ENCODE peak calls at places on chromosomes 2 and 18, in six cellular contexts. N, T, J, W, X and R are unnamed samples.

GRCh38 chr2:10400568-10400977 is 47.6 kb downstream of the ODC1 start:
- DNase-seq in N (no peak), T (no peak), J (no peak), W (no peak), X (no peak), R (no peak)

GRCh38 chr2:98445708-98446577 is 1.3 kb downstream of the INPP4A start:
- DNase-seq in N (no peak), T (no peak), J (peak), W (no peak), X (no peak), R (no peak)

GRCh38 chr2:30371772-30372373 is 75.2 kb upstream of the LCLAT1 start:
- DNase-seq in N (no peak), T (no peak), J (no peak), W (no peak), X (no peak), R (no peak)

GRCh38 chr2:81389203-81389602 is 1084.7 kb upstream of the LRRTM1 start:
- DNase-seq in N (no peak), T (no peak), J (peak), W (no peak), X (no peak), R (no peak)

GRCh38 chr18:49618741-49619392 is 57.0 kb downstream of the LIPG start:
- DNase-seq in N (no peak), T (no peak), J (peak), W (no peak), X (no peak), R (no peak)

GRCh38 chr2:178392215-178392614 is 58.8 kb downstream of the PRKRA start:
- DNase-seq in N (peak), T (no peak), J (no peak), W (no peak), X (no peak), R (no peak)

GRCh38 chr2:79702934-79703333 is 190.1 kb downstream of the CTNNA2 start:
- DNase-seq in N (no peak), T (no peak), J (no peak), W (no peak), X (peak), R (no peak)

GRCh38 chr2:210523650-210524289 is 32.6 kb upstream of the CPS1 start:
- DNase-seq in N (no peak), T (no peak), J (no peak), W (no peak), X (no peak), R (no peak)

GRCh38 chr2:15259356-15259756 is 301.8 kb downstream of the NBAS start:
- DNase-seq in N (no peak), T (no peak), J (peak), W (peak), X (no peak), R (peak)

GRCh38 chr2:72828840-72829507 is 3.1 kb upstream of the EXOC6B start:
- DNase-seq in N (peak), T (no peak), J (no peak), W (no peak), X (no peak), R (no peak)

GRCh38 chr2:101706121-101706818 is 8.8 kb downstream of the MAP4K4 start:
- DNase-seq in N (no peak), T (no peak), J (no peak), W (no peak), X (no peak), R (no peak)
- H2BK15ac ChIP-seq in N (no peak), T (no peak), J (no peak), W (no peak), X (no peak), R (no peak)

GRCh38 chr18:75159238-75159518 is 49.8 kb downstream of the PTGR3 start:
- DNase-seq in N (no peak), T (no peak), J (no peak), W (no peak), X (no peak), R (no peak)

GRCh38 chr18:75156831-75157230 is 52.1 kb downstream of the PTGR3 start:
- DNase-seq in N (no peak), T (no peak), J (no peak), W (no peak), X (no peak), R (no peak)

GRCh38 chr18:75157359-75157758 is 51.6 kb downstream of the PTGR3 start:
- DNase-seq in N (no peak), T (no peak), J (no peak), W (no peak), X (no peak), R (no peak)

GRCh38 chr18:75158465-75159237 is 50.3 kb downstream of the PTGR3 start:
- DNase-seq in N (no peak), T (no peak), J (no peak), W (no peak), X (no peak), R (no peak)

DNA sequence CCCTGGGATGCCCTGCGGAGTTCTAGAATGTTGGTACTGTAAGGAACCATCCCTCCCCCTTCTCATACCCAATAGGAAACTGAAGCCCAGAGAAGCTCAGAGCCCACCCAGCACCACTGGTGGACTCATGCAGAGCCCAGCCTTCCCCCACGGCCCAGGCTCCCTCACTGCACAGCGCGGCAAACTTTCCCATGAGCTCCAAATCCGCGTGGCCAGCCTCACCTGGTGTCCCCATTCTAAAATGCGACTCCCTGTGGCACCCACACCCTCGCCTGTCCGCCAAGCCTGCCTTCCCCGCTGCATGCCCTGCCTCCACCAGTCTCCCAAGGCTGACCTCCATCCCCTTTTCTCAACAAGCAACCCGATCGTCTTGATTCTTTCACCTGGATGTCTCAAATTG is 51.1 kb downstream of the PTGR3 start:
- DNase-seq in N (no peak), T (no peak), J (no peak), W (no peak), X (no peak), R (no peak)
- H2BK15ac ChIP-seq in N (no peak), T (no peak), J (no peak), W (no peak), X (no peak), R (no peak)

GRCh38 chr2:111678161-111678560 is 205.8 kb downstream of the ANAPC1 start:
- DNase-seq in N (no peak), T (no peak), J (no peak), W (no peak), X (no peak), R (no peak)

GRCh38 chr2:111675419-111676194 is 208.4 kb downstream of the ANAPC1 start:
- DNase-seq in N (no peak), T (no peak), J (no peak), W (no peak), X (no peak), R (no peak)

GRCh38 chr2:111678651-111679050 is 205.3 kb downstream of the ANAPC1 start:
- DNase-seq in N (peak), T (no peak), J (peak), W (no peak), X (no peak), R (no peak)

GRCh38 chr2:111676423-111676822 is 207.6 kb downstream of the ANAPC1 start:
- DNase-seq in N (peak), T (no peak), J (no peak), W (no peak), X (peak), R (no peak)

GRCh38 chr2:111679202-111679601 is 204.8 kb downstream of the ANAPC1 start:
- DNase-seq in N (peak), T (no peak), J (no peak), W (no peak), X (peak), R (no peak)
- H2BK15ac ChIP-seq in N (no peak), T (no peak), J (no peak), W (no peak), X (no peak), R (no peak)

GRCh38 chr2:235609321-235609720 is 115.5 kb downstream of the AGAP1 start:
- DNase-seq in N (no peak), T (no peak), J (no peak), W (no peak), X (no peak), R (no peak)

GRCh38 chr2:235609746-235610145 is 115.9 kb downstream of the AGAP1 start:
- DNase-seq in N (no peak), T (no peak), J (no peak), W (no peak), X (no peak), R (no peak)

GRCh38 chr2:235605999-235606715 is 112.3 kb downstream of the AGAP1 start:
- DNase-seq in N (peak), T (no peak), J (peak), W (no peak), X (peak), R (peak)

GRCh38 chr2:235608200-235608591 is 114.4 kb downstream of the AGAP1 start:
- DNase-seq in N (no peak), T (no peak), J (no peak), W (no peak), X (no peak), R (no peak)

GRCh38 chr2:235607541-235608199 is 113.8 kb downstream of the AGAP1 start:
- DNase-seq in N (no peak), T (no peak), J (no peak), W (no peak), X (no peak), R (no peak)
- H2BK15ac ChIP-seq in N (no peak), T (no peak), J (no peak), W (no peak), X (peak), R (no peak)